ENCODE peak calls at places on chromosomes 1 and 21, in seven cellular contexts. E is endothelial cell of umbilical vein, O is psoas muscle, H is OCI-LY7, R is activated B cell treated with CpG ODN at 0.5 μM for 24 hours, L is foreskin fibroblast, N is cardiac muscle cell. C is an unnamed sample.

GRCh38 chr1:225409051-225409450 is 18.8 kb downstream of the LBR start:
- DNase-seq in H (no peak), O (no peak), E (no peak), N (no peak), L (no peak), R (no peak), C (no peak)

GRCh38 chr1:31310131-31310530 is 13.3 kb downstream of the ZCCHC17 start:
- DNase-seq in N (no peak), O (no peak), R (no peak), H (no peak), L (peak; percentile 60), E (no peak), C (no peak)

GRCh38 chr1:229972600-229973296 is 94.3 kb upstream of the GALNT2 start:
- DNase-seq in E (peak; percentile 9), N (no peak), O (no peak), R (no peak), L (no peak), H (peak; percentile 10), C (no peak)

GRCh38 chr21:34875830-34876229 is 173.3 kb downstream of the RUNX1 start:
- DNase-seq in R (no peak), L (no peak), O (no peak), N (no peak), E (peak; percentile 37), H (no peak), C (no peak)

GRCh38 chr1:113904292-113904673 is 316 bp downstream of the AP4B1 start:
- DNase-seq in H (peak; percentile 67), O (no peak), R (no peak), N (peak; percentile 58), E (no peak), L (no peak), C (no peak)

GRCh38 chr1:39955547-39956539 is 898 bp downstream of the MFSD2A start:
- DNase-seq in N (peak; percentile 44), L (peak; percentile 35), R (no peak), E (peak; percentile 49), O (no peak), H (peak; percentile 75), C (no peak)

GRCh38 chr1:159854101-159854692 is 8.3 kb downstream of the VSIG8 start:
- DNase-seq in N (peak; percentile 70), E (peak; percentile 70), L (peak; percentile 64), R (no peak), O (peak; percentile 72), H (no peak), C (no peak)

GRCh38 chr21:45523411-45524101 is 18.7 kb downstream of the SLC19A1 start:
- DNase-seq in H (no peak), R (no peak), L (no peak), O (peak; percentile 7), N (no peak), E (no peak), C (peak; percentile 64)

GRCh38 chr1:188514917-188515316 is 1686.2 kb downstream of the PLA2G4A start:
- DNase-seq in N (no peak), L (no peak), R (no peak), H (no peak), E (no peak), O (no peak), C (no peak)

GRCh38 chr21:42474043-42474831 is 21.8 kb downstream of the RSPH1 start:
- DNase-seq in H (no peak), L (no peak), E (peak; percentile 25), N (no peak), R (peak; percentile 36), O (no peak), C (no peak)

GRCh38 chr1:206074839-206075238 is 21.9 kb downstream of the RHEX start:
- DNase-seq in R (no peak), E (peak; percentile 56), N (no peak), L (no peak), H (no peak), O (no peak), C (no peak)

GRCh38 chr1:117171900-117172501 is 38.7 kb downstream of the VTCN1 start:
- DNase-seq in E (no peak), O (peak; percentile 38), N (no peak), H (no peak), L (no peak), R (no peak), C (no peak)

GRCh38 chr1:109493227-109493626 is 667 bp upstream of the CYB561D1 start:
- DNase-seq in R (no peak), N (no peak), O (no peak), L (no peak), E (no peak), H (no peak), C (no peak)

GRCh38 chr1:225509770-225510169 is 81.9 kb upstream of the LBR start:
- DNase-seq in H (no peak), L (no peak), R (no peak), N (no peak), E (peak; percentile 49), O (no peak), C (no peak)

GRCh38 chr21:33196956-33197374 is 32.8 kb upstream of the IFNAR2 start:
- DNase-seq in N (peak; percentile 91), H (peak; percentile 76), E (peak; percentile 58), L (peak; percentile 32), O (peak; percentile 35), R (peak; percentile 32), C (no peak)
- TF ChIP-seq CTCF in N (peak; percentile 69), H (peak; percentile 93), E (peak; percentile 67), L (peak; percentile 54), O (peak; percentile 80), R (peak; percentile 91), C (peak; percentile 91)

GRCh38 chr1:7117265-7117598 is 332.0 kb downstream of the CAMTA1 start:
- DNase-seq in H (no peak), O (no peak), N (no peak), R (no peak), L (no peak), E (no peak), C (no peak)

GRCh38 chr1:7121622-7121988 is 336.4 kb downstream of the CAMTA1 start:
- DNase-seq in O (peak; percentile 26), E (no peak), N (no peak), L (no peak), R (no peak), H (no peak), C (no peak)

GRCh38 chr1:7117599-7118281 is 332.5 kb downstream of the CAMTA1 start:
- DNase-seq in O (peak; percentile 16), L (peak; percentile 43), N (peak; percentile 74), R (no peak), E (no peak), H (no peak), C (no peak)

GRCh38 chr1:7116001-7116400 is 330.7 kb downstream of the CAMTA1 start:
- DNase-seq in R (no peak), L (no peak), H (no peak), O (no peak), N (no peak), E (no peak), C (no peak)

GRCh38 chr1:7120863-7121621 is 335.8 kb downstream of the CAMTA1 start:
- DNase-seq in E (no peak), N (no peak), R (no peak), H (no peak), O (no peak), L (no peak), C (no peak)
- TF ChIP-seq CTCF in E (peak; percentile 1), N (no peak), R (no peak), H (peak; percentile 54), O (peak; percentile 18), L (no peak), C (peak; percentile 17)

DNA sequence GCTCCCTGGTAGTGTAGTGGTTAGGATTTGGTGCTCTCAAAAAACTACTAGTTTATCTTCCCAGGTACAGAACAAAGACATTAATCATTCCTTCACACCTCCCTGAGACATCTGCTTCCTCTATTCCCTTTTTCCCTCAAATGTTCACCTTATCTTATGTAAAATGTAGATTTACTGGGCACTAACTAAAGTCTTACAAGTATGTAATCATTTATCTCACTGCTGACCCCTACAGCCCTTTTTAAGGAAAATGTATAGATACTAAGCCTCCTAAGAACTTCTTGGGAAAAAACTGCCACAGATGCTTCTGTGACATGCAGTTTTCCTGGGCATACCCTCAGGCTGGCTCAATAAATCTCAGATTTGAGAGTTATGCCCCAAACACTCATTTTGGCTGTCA is 50.8 kb upstream of the NEK7 start:
- DNase-seq in H (no peak), N (no peak), L (no peak), R (no peak), E (no peak), O (no peak), C (no peak)
- TF ChIP-seq CTCF in H (peak; percentile 44), N (no peak), L (no peak), R (no peak), E (no peak), O (no peak), C (no peak)

GRCh38 chr1:17574502-17574901 is 35.0 kb downstream of the ARHGEF10L start:
- DNase-seq in R (no peak), O (no peak), N (no peak), L (no peak), H (no peak), E (no peak), C (no peak)
- TF ChIP-seq CTCF in R (no peak), O (peak; percentile 5), N (peak; percentile 21), L (peak; percentile 27), H (peak; percentile 13), E (no peak), C (peak; percentile 57)

GRCh38 chr1:51534447-51534846 is 15.4 kb upstream of the EPS15 start:
- DNase-seq in R (no peak), E (no peak), L (no peak), O (no peak), H (no peak), N (no peak), C (no peak)

GRCh38 chr1:51537568-51537967 is 18.5 kb upstream of the EPS15 start:
- DNase-seq in H (no peak), N (no peak), R (no peak), O (no peak), E (no peak), L (no peak), C (no peak)

GRCh38 chr1:51532853-51533252 is 13.8 kb upstream of the EPS15 start:
- DNase-seq in R (no peak), L (no peak), H (no peak), N (no peak), O (no peak), E (no peak), C (no peak)

GRCh38 chr1:51535006-51535592 is 16.0 kb upstream of the EPS15 start:
- DNase-seq in N (peak; percentile 35), L (peak; percentile 45), R (no peak), H (peak; percentile 56), E (peak; percentile 89), O (peak; percentile 25), C (no peak)
- TF ChIP-seq CTCF in N (peak; percentile 90), L (peak; percentile 78), R (no peak), H (peak; percentile 94), E (peak; percentile 65), O (peak; percentile 58), C (peak; percentile 70)

GRCh38 chr1:119286587-119287181 is 81.9 kb upstream of the HAO2 start:
- DNase-seq in N (peak; percentile 73), O (no peak), H (peak; percentile 50), L (no peak), R (no peak), E (peak; percentile 28), C (no peak)
- TF ChIP-seq CTCF in N (peak; percentile 54), O (peak; percentile 27), H (peak; percentile 84), L (peak; percentile 44), R (no peak), E (peak; percentile 65), C (peak; percentile 78)